ENCODE peak calls at places on chromosomes 3 and 15, in ten cellular contexts. E is right lobe of liver, R is dorsolateral prefrontal cortex, B is tibial artery, A is fibroblast of lung, L is psoas muscle, C is stomach, I is GM23338, X is AG04450, G is Caco-2. Z is an unnamed sample.

GRCh38 chr3:142077155-142077858 is 72.0 kb downstream of the TFDP2 start:
- DNase-seq in E (no peak), B (no peak), I (no peak), R (no peak), X (no peak), G (no peak), A (no peak), L (no peak), C (no peak), Z (no peak)

GRCh38 chr3:46110701-46111493 is 83.6 kb upstream of the XCR1 start:
- DNase-seq in B (no peak), I (peak), R (no peak), L (no peak), G (peak), X (no peak), C (no peak), E (peak), A (peak), Z (peak)

GRCh38 chr3:11566916-11567315 is 76.8 kb downstream of the VGLL4 start:
- DNase-seq in L (no peak), I (peak), R (no peak), X (no peak), A (no peak), B (no peak), G (no peak), E (no peak), C (no peak), Z (no peak)

GRCh38 chr15:96606617-96607016 is 276.1 kb downstream of the NR2F2 start:
- DNase-seq in X (no peak), B (no peak), E (no peak), I (no peak), G (no peak), C (no peak), L (no peak), R (no peak), A (no peak), Z (no peak)

GRCh38 chr3:138472141-138472825 is 37.9 kb downstream of the ESYT3 start:
- DNase-seq in C (no peak), I (no peak), R (no peak), G (no peak), A (no peak), L (no peak), X (no peak), E (no peak), B (no peak), Z (no peak)

GRCh38 chr15:60002528-60003218 is 1.4 kb upstream of the FOXB1 start:
- DNase-seq in G (no peak), C (no peak), E (no peak), I (peak), A (no peak), L (no peak), R (no peak), X (no peak), B (no peak), Z (no peak)

GRCh38 chr3:111601810-111602209 is 6.7 kb upstream of the ZBED2 start:
- DNase-seq in X (no peak), A (no peak), R (no peak), C (no peak), I (no peak), G (no peak), B (no peak), L (no peak), E (no peak), Z (no peak)

GRCh38 chr3:106457278-106458210 is 588.7 kb upstream of the CBLB start:
- DNase-seq in R (peak), E (no peak), B (peak), L (peak), X (peak), A (peak), I (no peak), G (no peak), C (no peak), Z (peak)

GRCh38 chr15:20346082-20346805 is 195.4 kb downstream of the GOLGA6L6 start:
- DNase-seq in X (no peak), I (no peak), R (no peak), B (no peak), E (no peak), A (no peak), L (peak), C (no peak), G (peak), Z (no peak)

GRCh38 chr3:133452603-133453313 is 52.9 kb downstream of the BFSP2 start:
- DNase-seq in B (no peak), E (no peak), L (no peak), R (no peak), A (no peak), G (peak), X (no peak), I (no peak), C (no peak), Z (no peak)

GRCh38 chr3:177068967-177069366 is 128.3 kb downstream of the TBL1XR1 start:
- DNase-seq in L (no peak), X (no peak), I (no peak), C (no peak), G (no peak), B (no peak), A (no peak), E (no peak), R (no peak), Z (no peak)

GRCh38 chr3:194749631-194750271 is 64.1 kb downstream of the FAM43A start:
- DNase-seq in C (no peak), B (no peak), X (no peak), G (no peak), E (no peak), A (no peak), R (no peak), I (no peak), L (no peak), Z (no peak)

GRCh38 chr3:13887746-13888300 is 8.0 kb upstream of the WNT7A start:
- DNase-seq in I (no peak), G (no peak), R (no peak), L (no peak), A (no peak), X (no peak), E (no peak), C (no peak), B (no peak), Z (no peak)

GRCh38 chr3:143535994-143536784 is 312.1 kb downstream of the SLC9A9 start:
- DNase-seq in L (no peak), A (no peak), C (no peak), R (no peak), I (no peak), G (no peak), X (no peak), E (no peak), B (no peak), Z (no peak)
- H3K4me3 ChIP-seq in L (no peak), A (no peak), C (no peak), R (no peak), I (no peak), G (no peak), X (no peak), E (no peak), B (no peak), Z (no peak)

DNA sequence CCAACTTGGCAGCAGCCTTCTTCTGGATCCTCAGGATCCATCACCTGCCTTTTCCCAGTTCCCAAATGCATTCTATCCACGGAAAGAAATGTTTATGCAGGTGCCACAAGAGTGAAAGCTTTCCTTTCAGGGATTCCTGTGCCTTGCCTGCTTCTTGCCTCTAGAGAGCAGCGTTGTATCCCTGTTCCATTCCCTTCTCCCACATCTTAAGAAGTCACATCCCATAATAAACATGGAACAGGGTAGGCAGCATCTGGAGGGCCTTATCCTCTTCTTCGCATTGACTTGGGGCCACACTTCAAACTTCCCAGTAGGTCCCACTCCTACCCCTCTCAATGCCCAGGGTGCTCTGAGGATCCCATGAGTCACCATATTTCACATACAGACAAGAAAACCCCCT is 72.7 kb upstream of the DCLK3 start:
- DNase-seq in E (no peak), B (no peak), I (peak), C (no peak), A (no peak), G (no peak), R (no peak), X (no peak), L (no peak), Z (no peak)
- TF ChIP-seq CTCF in E (peak), B (no peak), I (peak), C (no peak), A (no peak), G (no peak), R (no peak), X (peak), L (no peak), Z (peak)

DNA sequence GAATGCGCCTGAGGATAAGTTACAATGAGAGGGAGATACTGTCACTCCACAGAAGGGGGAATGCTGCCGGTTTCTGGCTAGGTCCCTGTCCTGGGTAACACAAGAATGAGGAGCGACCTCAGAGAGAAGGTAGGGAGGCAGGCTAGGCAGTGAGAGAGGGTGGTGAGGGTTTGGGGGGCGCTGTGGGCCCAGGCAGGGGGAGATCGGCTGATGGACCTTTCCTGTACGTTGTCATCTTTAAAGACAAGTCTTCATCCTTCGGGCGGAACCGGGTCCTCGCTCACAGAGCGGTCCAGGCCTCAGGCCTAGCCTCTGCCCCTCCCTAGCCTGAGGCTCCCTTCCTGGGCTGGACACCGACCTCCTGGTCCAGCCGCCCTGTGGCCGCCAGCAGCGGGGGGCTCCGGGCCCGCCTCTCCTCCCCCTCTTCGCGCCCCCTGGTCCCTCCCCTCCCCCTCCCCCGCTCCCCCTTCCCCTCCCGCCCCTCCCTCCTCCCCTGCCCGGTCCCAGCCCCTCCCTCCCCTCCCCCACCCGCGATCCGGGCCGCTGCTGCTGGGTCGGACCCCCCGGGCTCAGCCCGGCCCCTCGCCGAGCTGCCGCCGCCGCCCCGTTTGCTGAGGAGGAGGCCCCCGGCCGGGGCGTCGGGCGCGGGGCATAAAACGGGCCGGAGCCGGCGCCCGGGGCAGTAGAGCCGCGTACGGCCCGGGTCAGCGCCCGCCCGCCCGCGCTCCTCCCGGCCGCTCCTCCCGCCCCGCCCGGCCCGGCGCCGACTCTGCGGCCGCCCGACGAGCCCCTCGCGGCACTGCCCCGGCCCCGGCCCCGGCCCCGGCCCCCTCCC is at the start of gene CHRD:
- DNase-seq in L (peak), B (peak), A (no peak), I (no peak), E (no peak), X (no peak), C (no peak), G (no peak), R (no peak), Z (no peak)
- H3K4me3 ChIP-seq in L (peak), B (peak), A (no peak), I (peak), E (peak), X (peak), C (peak), G (peak), R (peak), Z (no peak)

GRCh38 chr3:149717391-149718056 is 34.8 kb downstream of the COMMD2 start:
- DNase-seq in X (peak), E (no peak), C (peak), G (peak), R (peak), B (no peak), L (no peak), A (peak), I (peak), Z (peak)
- TF ChIP-seq CTCF in X (peak), E (peak), C (no peak), G (peak), R (peak), B (peak), L (peak), A (peak), I (peak), Z (peak)

GRCh38 chr3:149653136-149653535 is 4.7 kb downstream of the WWTR1 start:
- DNase-seq in L (no peak), C (no peak), E (no peak), I (no peak), G (no peak), R (no peak), X (no peak), A (no peak), B (no peak), Z (no peak)
- H3K4me3 ChIP-seq in L (no peak), C (peak), E (no peak), I (no peak), G (no peak), R (no peak), X (peak), A (no peak), B (peak), Z (no peak)

DNA sequence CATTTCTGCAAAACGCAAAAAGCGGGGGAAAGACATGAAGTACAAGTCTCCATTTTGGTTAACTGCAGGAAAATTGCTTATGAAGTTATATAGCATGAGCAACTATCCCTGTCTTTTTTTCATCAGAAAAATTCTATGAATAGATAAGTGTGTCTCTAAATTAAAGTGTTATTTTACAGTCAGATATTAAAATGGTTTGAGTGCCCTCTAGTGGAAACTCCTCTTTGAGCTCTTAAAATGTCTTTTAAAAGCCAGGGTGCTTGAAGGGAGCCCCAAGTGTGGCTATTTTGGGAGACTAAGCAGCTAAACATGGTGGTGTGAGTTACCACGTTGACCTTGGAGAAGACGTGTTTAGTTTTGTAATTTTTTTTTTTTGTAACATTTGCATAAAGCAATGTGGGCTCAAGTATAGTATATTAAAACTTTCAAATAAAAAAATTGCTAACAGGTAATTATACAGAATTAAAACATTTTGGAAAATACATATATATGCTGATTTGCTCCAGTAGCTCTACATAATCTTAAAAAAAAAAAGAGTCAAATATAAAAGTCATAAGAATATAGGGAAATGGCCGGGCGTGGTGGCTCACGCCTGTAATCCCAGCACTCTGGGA is 77.2 kb downstream of the PPP2R3A start:
- DNase-seq in L (no peak), X (no peak), A (peak), C (no peak), I (peak), R (no peak), E (no peak), B (no peak), G (no peak), Z (peak)
- TF ChIP-seq CTCF in L (peak), X (peak), A (peak), C (no peak), I (peak), R (peak), E (peak), B (peak), G (peak), Z (peak)

GRCh38 chr15:65067334-65067644 is 502 bp downstream of the RASL12 start:
- DNase-seq in A (no peak), G (no peak), X (no peak), E (no peak), B (no peak), C (no peak), I (no peak), R (no peak), L (no peak), Z (no peak)
- H3K4me3 ChIP-seq in A (peak), G (peak), X (peak), E (no peak), B (peak), C (peak), I (peak), R (peak), L (peak), Z (no peak)

DNA sequence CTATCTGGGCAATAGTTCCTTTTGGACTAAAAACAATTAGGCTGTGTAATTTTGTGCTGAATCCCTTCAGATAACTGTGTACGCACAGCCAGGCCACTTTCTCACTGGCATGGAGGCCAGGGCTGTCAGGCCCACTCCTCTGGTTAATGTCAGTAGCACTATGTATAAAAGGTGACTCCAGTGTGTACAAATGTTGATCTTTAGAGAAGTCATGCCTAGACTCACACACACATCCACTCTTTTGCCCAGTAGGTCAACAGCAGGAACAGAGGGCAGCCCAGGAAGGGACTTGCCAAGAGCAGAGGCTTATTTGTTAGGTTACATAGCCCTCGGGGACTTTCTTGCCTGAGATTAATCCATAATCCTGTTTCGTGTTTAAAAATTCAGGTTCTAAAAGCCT is 416.6 kb upstream of the WNT5A start:
- DNase-seq in C (no peak), E (no peak), R (no peak), B (no peak), X (no peak), I (no peak), G (no peak), A (no peak), L (no peak), Z (no peak)
- TF ChIP-seq CTCF in C (no peak), E (no peak), R (no peak), B (no peak), X (no peak), I (no peak), G (no peak), A (no peak), L (no peak), Z (no peak)

GRCh38 chr3:172447611-172448579 is at the start of gene GHSR:
- DNase-seq in A (no peak), I (peak), R (no peak), G (no peak), E (no peak), X (no peak), B (no peak), C (no peak), L (no peak), Z (no peak)

GRCh38 chr3:172449468-172450149 is 1.4 kb upstream of the GHSR start:
- DNase-seq in L (peak), R (no peak), E (peak), I (peak), C (no peak), A (peak), G (no peak), B (no peak), X (no peak), Z (no peak)

GRCh38 chr3:172446198-172446597 is 2.1 kb downstream of the GHSR start:
- DNase-seq in X (no peak), A (no peak), B (no peak), G (no peak), E (no peak), C (no peak), L (no peak), I (no peak), R (no peak), Z (no peak)

GRCh38 chr3:172454180-172454579 is 5.9 kb upstream of the GHSR start:
- DNase-seq in I (no peak), R (no peak), E (no peak), B (no peak), G (no peak), X (no peak), C (no peak), L (no peak), A (no peak), Z (no peak)

DNA sequence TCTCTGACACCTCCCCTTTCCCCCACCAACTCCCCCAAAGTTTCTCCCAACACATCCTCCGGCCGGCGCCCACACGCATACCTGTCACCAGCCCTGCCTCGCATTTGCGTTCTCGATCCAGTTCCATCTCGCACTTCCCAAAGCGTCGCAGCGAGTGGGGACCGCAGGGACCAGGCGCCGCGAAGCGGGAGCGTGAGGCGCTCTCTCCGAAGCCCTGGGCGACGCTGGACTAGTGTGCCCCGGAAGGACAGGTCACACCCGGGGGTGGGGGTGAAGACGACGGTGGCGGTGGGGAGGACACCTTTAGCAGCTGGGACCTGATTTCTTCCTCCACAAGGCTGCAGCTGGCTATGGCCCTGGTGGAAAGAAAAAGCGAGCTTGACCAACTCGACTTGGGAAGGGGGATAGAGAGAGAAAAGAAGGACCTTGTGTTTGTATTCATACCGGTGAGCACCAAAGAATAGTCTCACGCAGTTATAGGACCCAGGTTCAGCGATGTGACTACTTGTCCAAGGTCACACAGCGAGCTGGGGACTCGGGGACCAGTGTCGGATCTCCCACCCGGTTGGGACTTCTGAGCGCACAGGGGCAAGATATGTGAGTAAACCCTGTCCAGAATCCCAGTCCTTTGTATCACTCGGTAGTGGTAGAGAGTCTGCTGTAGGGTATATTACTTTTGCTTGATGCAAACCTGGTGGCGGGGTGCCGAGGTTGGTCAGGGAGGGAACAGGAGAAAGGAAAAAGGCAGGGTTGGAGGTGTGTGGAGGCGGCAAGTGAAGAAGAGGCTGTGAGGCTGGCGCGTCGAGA is 608 bp upstream of the GHSR start:
- DNase-seq in C (no peak), B (no peak), A (no peak), I (peak), G (no peak), R (no peak), X (no peak), E (no peak), L (no peak), Z (no peak)
- H3K4me3 ChIP-seq in C (no peak), B (no peak), A (no peak), I (peak), G (no peak), R (no peak), X (no peak), E (no peak), L (no peak), Z (no peak)

GRCh38 chr3:9808345-9809037 is 1.6 kb upstream of the TTLL3 start:
- DNase-seq in A (peak), E (no peak), G (peak), B (no peak), X (no peak), L (no peak), C (no peak), I (peak), R (no peak), Z (no peak)
- TF ChIP-seq CTCF in A (peak), E (no peak), G (peak), B (no peak), X (peak), L (peak), C (no peak), I (peak), R (no peak), Z (peak)